ENCODE peak calls at places on chromosomes 11 and 22, in six cellular contexts. L, Z, N, E, P and S are unnamed samples.

GRCh38 chr11:128779036-128779435 is 85.2 kb downstream of the FLI1 start:
- DNase-seq in P (no peak), L (no peak), Z (no peak), E (no peak), N (no peak), S (peak; percentile 16)

GRCh38 chr11:31874631-31875191 is 63.6 kb upstream of the PAX6 start:
- DNase-seq in P (no peak), Z (no peak), N (no peak), E (no peak), L (no peak), S (no peak)

GRCh38 chr22:30868663-30869385 is 99.8 kb downstream of the MORC2 start:
- DNase-seq in E (no peak), N (no peak), Z (no peak), L (no peak), P (no peak), S (peak; percentile 48)

GRCh38 chr22:30000566-30000965 is 79.7 kb upstream of the HORMAD2 start:
- DNase-seq in N (no peak), L (no peak), Z (no peak), P (no peak), E (peak; percentile 70), S (peak; percentile 40)

GRCh38 chr11:70603756-70604211 is 205.5 kb downstream of the CTTN start:
- DNase-seq in Z (no peak), N (no peak), L (no peak), E (peak; percentile 65), P (no peak), S (no peak)

GRCh38 chr11:31702966-31703365 is 108.2 kb downstream of the PAX6 start:
- DNase-seq in Z (no peak), P (no peak), N (no peak), E (peak; percentile 70), L (no peak), S (peak; percentile 71)

GRCh38 chr22:45007247-45007945 is 2.4 kb downstream of the PHF21B start:
- DNase-seq in N (no peak), E (no peak), P (no peak), Z (peak; percentile 87), L (no peak), S (no peak)

GRCh38 chr11:81916459-81916858 is 817.2 kb downstream of the FAM181B start:
- DNase-seq in L (no peak), P (no peak), E (peak; percentile 20), N (no peak), Z (no peak), S (peak; percentile 0)

GRCh38 chr22:43202756-43203155 is 15.8 kb upstream of the TTLL12 start:
- DNase-seq in L (no peak), N (no peak), Z (no peak), E (no peak), P (no peak), S (no peak)

GRCh38 chr11:48024635-48025071 is 44.3 kb downstream of the PTPRJ start:
- DNase-seq in N (no peak), P (no peak), L (no peak), Z (peak; percentile 73), E (no peak), S (no peak)

GRCh38 chr11:116499396-116500001 is 273.3 kb downstream of the BUD13 start:
- DNase-seq in P (peak; percentile 94), E (peak; percentile 10), N (peak; percentile 18), Z (peak; percentile 98), L (peak; percentile 56), S (peak; percentile 43)

GRCh38 chr11:119065369-119065768 is 2.2 kb upstream of the VPS11 start:
- DNase-seq in N (no peak), E (peak; percentile 30), L (peak; percentile 61), Z (peak; percentile 52), P (peak; percentile 30), S (peak; percentile 61)

GRCh38 chr11:3123316-3123715 is 41.8 kb downstream of the OSBPL5 start:
- DNase-seq in N (no peak), Z (no peak), E (no peak), P (peak; percentile 77), L (no peak), S (peak; percentile 66)

GRCh38 chr11:83158965-83159900 is 2.3 kb downstream of the PCF11 start:
- DNase-seq in L (no peak), E (no peak), N (no peak), P (no peak), Z (no peak), S (no peak)

GRCh38 chr11:116529681-116530080 is 243.1 kb downstream of the BUD13 start:
- DNase-seq in P (no peak), N (no peak), E (no peak), L (no peak), Z (no peak), S (no peak)

DNA sequence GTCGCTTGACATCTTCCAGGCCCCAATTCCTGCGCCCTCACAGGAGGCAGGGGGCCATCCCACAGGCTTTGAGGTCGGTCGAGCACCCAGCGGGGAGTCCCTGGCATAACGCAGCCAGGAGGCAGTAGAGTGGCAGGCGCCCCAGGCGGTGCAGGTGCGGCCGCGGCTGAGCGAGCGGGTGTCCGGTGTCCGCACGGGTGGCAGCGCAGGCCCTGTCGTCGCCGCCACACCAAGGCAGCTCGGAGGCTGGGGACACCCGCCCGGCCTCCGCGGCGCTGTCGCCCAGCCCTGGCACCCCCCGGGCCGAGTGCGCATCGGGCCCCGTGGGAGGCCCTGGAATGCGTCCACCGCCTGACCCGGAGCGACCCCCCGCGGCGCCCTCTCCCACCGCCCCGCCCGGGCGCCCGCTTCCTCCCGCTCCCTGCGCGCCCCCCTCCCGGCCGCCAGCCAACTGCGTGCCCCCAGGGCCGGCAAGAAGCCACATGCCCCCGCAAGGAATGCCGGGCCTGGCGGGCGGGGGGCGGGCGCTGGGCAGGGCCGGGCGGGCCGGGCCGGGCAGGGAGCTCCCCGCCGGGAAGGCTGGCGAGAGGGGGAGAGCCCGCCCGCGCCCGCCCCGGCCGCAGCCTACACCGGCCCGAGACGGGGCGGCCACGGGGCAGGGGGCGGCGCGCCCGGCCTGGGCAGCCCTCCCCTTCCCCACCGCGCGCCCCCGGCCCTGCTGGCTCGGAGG is 33.9 kb downstream of the PRDM11 start:
- DNase-seq in L (no peak), P (peak; percentile 71), N (no peak), E (peak; percentile 25), Z (peak; percentile 70), S (no peak)
- TF ChIP-seq CTCF in L (no peak), P (peak; percentile 24), N (peak; percentile 34), E (peak; percentile 72), Z (peak; percentile 62), S (peak; percentile 13)

DNA sequence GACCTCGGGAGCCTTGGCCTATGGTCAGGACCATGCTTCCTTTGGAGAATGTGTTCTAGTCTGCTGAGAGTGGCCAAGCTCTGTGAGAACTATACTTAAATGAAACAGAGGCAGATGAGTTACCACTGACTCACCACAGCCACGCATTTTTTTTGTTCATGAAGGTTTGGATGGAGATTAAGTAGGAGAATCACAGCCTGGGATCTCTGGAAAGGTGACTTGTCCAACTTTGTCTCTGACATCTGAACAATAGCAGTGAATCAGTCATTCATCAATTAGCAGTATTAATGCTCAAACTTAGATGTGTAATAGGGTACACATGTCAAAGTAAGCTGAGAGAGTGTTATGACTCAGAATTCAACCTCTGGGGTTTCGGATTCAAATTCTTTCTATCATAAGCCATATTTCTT is 100.7 kb upstream of the ANO3 start:
- DNase-seq in P (no peak), E (peak; percentile 98), L (no peak), Z (no peak), N (no peak), S (peak; percentile 98)
- H3K4me3 ChIP-seq in P (no peak overlapping the region), E (no peak overlapping the region), L (no peak overlapping the region), Z (no peak overlapping the region), N (no peak overlapping the region), S (no peak overlapping the region)

GRCh38 chr11:65378208-65378927 is 4.1 kb downstream of the SLC25A45 start:
- DNase-seq in L (peak; percentile 28), N (no peak), Z (peak; percentile 51), P (no peak), E (no peak), S (no peak)
- TF ChIP-seq CTCF in L (peak; percentile 59), N (no peak), Z (peak; percentile 57), P (no peak), E (no peak), S (no peak)

DNA sequence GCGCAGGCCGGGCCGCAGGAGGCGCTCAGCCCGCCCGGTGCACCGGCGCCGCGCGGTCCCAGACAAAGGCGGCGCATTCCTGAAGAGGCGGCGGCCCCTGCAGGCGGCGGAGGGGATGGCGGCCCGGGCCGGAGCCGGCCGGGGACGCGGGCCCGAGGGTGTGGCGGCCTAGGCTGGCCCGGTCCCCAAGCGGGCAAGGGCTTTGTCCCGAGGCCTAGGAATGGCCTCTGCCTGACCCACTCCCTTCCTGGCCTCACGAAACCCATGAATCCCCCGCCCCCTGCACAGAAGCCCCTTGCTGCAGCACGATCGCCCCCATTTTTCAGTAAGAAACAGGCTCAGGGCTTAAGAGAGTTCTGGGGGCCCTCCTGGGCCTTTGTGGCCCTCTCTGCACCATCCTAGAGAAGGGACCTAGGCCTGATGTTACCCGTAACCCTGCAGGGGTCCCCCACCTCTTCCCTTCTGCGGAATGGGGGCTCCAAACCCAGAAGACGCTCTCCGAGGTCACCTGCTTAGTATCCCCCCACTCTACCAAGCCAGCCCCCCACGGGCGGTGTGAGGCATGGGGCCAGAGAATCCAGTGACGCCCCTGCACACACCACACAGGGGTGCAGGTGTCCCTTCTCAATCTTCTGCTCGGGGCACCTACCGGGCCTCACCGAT is 363 bp upstream of the RTN4R start:
- DNase-seq in N (peak; percentile 49), P (peak; percentile 73), Z (peak; percentile 65), L (peak; percentile 58), E (peak; percentile 6), S (peak; percentile 11)
- H3K4me3 ChIP-seq in N (no peak overlapping the region), P (no peak overlapping the region), Z (peak overlapping the region; percentile 39), L (peak overlapping the region; percentile 22), E (peak overlapping the region; percentile 55), S (no peak overlapping the region)

DNA sequence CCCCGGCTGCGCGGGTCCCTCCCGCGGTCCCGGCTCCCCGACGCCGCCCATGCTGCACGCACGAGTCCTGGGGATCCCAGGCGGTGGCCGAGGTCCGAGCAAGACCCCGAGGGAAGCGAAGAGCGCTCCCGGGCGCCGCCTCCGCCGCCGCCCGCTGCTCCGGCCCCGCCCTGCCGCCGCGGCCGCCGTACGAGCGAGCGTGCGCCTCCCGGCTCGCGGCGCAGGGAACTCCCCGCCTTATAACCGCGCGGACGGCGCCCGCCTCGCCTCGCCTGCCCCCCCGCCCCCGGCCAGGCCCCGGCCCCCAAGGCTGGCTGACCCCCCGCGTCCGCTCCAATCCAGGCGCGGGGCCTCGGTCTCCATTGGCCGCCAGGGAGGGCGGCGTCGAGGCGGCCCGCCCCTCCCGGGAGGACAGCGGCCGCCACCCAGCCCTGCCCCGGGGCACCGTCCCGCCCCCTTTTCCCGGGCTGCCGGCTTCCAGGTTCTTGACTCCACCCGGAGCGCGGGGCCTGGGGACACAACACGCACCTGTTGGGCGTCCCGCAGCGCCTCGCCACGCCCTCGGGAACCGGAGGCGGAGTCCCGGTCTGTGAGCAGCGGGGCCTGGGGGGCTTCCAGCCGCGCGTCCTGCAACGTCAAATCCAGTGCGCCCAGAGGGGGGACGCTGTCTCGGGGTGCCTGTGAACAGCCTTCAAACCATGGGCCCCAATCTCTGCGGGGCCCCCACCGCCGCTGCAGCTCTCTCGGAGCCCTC is at the start of gene FADS3:
- DNase-seq in L (peak; percentile 88), E (peak; percentile 46), N (peak; percentile 70), P (peak; percentile 86), Z (peak; percentile 90), S (peak; percentile 63)
- TF ChIP-seq CTCF in L (peak; percentile 42), E (peak; percentile 5), N (no peak), P (no peak), Z (no peak), S (no peak)